ENCODE peak calls at places on chromosome 2, in nine cellular contexts. D is BJ, C is ascending aorta, I is HFFc6, Z is tibial artery, X is suprapubic skin, K is dorsolateral prefrontal cortex, N is DND-41, W is endothelial cell. L is an unnamed sample.

GRCh38 chr2:150143087-150143536 is 344.4 kb downstream of the RND3 start:
- DNase-seq in D (no peak), C (no peak), I (peak; percentile 77), Z (no peak), X (no peak), K (no peak), N (no peak), W (no peak), L (no peak)

GRCh38 chr2:236117861-236118269 is 50.3 kb downstream of the GBX2 start:
- DNase-seq in D (no peak), C (no peak), I (no peak), Z (no peak), X (no peak), K (no peak), N (no peak), W (no peak), L (no peak)

GRCh38 chr2:111157071-111157661 is 36.5 kb downstream of the BCL2L11 start:
- DNase-seq in D (no peak), C (no peak), I (no peak), Z (no peak), X (no peak), K (no peak), N (no peak), W (no peak), L (no peak)

GRCh38 chr2:88955607-88956006 is 264.1 kb downstream of the RPIA start:
- DNase-seq in D (no peak), C (no peak), I (no peak), Z (no peak), X (no peak), K (no peak), N (no peak), W (no peak), L (no peak)

GRCh38 chr2:109174214-109174613 is 45.2 kb downstream of the SH3RF3 start:
- DNase-seq in D (no peak), C (no peak), I (no peak), Z (peak; percentile 69), X (no peak), K (no peak), N (peak; percentile 46), W (no peak), L (no peak)

GRCh38 chr2:124382067-124382618 is 357.1 kb downstream of the CNTNAP5 start:
- DNase-seq in D (no peak), C (no peak), I (no peak), Z (no peak), X (no peak), K (no peak), N (no peak), W (no peak), L (no peak)

GRCh38 chr2:218083352-218083676 is 14.3 kb downstream of the RUFY4 start:
- DNase-seq in D (no peak), C (no peak), I (no peak), Z (no peak), X (no peak), K (no peak), N (no peak), W (no peak), L (no peak)

GRCh38 chr2:119741001-119741400 is 18.7 kb upstream of the PTPN4 start:
- DNase-seq in D (no peak), C (no peak), I (no peak), Z (no peak), X (no peak), K (no peak), N (no peak), W (no peak), L (no peak)

GRCh38 chr2:96142217-96143113 is 2.8 kb downstream of the DUSP2 start:
- DNase-seq in D (no peak), C (no peak), I (no peak), Z (no peak), X (no peak), K (no peak), N (no peak), W (no peak), L (no peak)

GRCh38 chr2:220104871-220105351 is 477.5 kb downstream of the SLC4A3 start:
- DNase-seq in D (no peak), C (no peak), I (peak; percentile 91), Z (no peak), X (no peak), K (no peak), N (no peak), W (peak; percentile 51), L (no peak)

GRCh38 chr2:109344270-109344805 is 215.3 kb downstream of the SH3RF3 start:
- DNase-seq in D (no peak), C (no peak), I (no peak), Z (no peak), X (no peak), K (no peak), N (no peak), W (no peak), L (no peak)

GRCh38 chr2:10036095-10036879 is 7.1 kb upstream of the KLF11 start:
- DNase-seq in D (no peak), C (peak; percentile 77), I (peak; percentile 49), Z (peak; percentile 94), X (no peak), K (peak; percentile 74), N (peak; percentile 16), W (no peak), L (peak; percentile 69)

DNA sequence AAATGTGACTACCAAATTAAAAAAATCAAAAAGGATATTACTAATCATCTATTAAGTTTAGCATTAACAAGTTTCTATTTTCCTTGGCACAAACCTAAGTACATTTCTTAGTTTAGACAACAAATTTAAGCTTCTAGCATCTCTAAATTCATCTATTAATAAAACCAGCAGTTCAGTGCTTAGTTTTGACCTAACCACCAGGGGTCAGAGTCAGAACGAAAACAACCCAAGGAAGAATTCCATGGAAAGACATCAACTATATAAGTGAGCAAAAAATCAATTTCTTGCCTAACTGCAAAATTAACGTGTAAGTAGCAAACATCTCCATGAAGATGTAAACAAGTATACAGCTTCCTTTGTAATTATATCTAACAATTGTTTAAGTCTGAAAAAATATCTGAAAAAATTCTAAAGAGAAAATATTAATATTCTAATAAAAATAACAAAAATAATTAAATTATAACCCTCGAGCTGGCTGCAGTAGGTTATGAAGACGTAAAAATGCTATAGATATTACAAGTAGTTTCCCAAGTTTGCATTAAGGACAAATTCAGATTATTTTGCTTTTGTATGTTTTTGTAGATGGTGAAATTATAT is 83.7 kb downstream of the CERKL start:
- DNase-seq in D (no peak), C (no peak), I (peak; percentile 44), Z (no peak), X (no peak), K (no peak), N (peak; percentile 12), W (peak; percentile 35), L (no peak)
- TF ChIP-seq CTCF in D (peak; percentile 52), C (no peak), I (peak; percentile 83), Z (peak; percentile 5), X (no peak), K (no peak), N (peak; percentile 65), W (peak; percentile 73), L (no peak)

GRCh38 chr2:241219856-241220356 is 31.4 kb downstream of the ANO7 start:
- DNase-seq in D (no peak), C (no peak), I (no peak), Z (no peak), X (no peak), K (no peak), N (no peak), W (no peak), L (no peak)

GRCh38 chr2:241219030-241219382 is 30.5 kb downstream of the ANO7 start:
- DNase-seq in D (no peak), C (no peak), I (no peak), Z (no peak), X (no peak), K (no peak), N (no peak), W (no peak), L (no peak)

GRCh38 chr2:241216211-241216761 is 27.8 kb downstream of the ANO7 start:
- DNase-seq in D (no peak), C (no peak), I (no peak), Z (no peak), X (no peak), K (no peak), N (no peak), W (no peak), L (no peak)

GRCh38 chr2:241217320-241218031 is 29.0 kb downstream of the ANO7 start:
- DNase-seq in D (no peak), C (no peak), I (peak; percentile 43), Z (peak; percentile 79), X (peak; percentile 83), K (peak; percentile 60), N (no peak), W (peak; percentile 66), L (peak; percentile 34)

GRCh38 chr2:241218131-241219029 is 29.9 kb downstream of the ANO7 start:
- DNase-seq in D (no peak), C (no peak), I (no peak), Z (no peak), X (no peak), K (no peak), N (no peak), W (peak; percentile 66), L (peak; percentile 36)
- TF ChIP-seq CTCF in D (peak; percentile 31), C (peak; percentile 20), I (peak; percentile 16), Z (peak; percentile 8), X (peak; percentile 22), K (no peak), N (peak; percentile 15), W (no peak), L (no peak)

DNA sequence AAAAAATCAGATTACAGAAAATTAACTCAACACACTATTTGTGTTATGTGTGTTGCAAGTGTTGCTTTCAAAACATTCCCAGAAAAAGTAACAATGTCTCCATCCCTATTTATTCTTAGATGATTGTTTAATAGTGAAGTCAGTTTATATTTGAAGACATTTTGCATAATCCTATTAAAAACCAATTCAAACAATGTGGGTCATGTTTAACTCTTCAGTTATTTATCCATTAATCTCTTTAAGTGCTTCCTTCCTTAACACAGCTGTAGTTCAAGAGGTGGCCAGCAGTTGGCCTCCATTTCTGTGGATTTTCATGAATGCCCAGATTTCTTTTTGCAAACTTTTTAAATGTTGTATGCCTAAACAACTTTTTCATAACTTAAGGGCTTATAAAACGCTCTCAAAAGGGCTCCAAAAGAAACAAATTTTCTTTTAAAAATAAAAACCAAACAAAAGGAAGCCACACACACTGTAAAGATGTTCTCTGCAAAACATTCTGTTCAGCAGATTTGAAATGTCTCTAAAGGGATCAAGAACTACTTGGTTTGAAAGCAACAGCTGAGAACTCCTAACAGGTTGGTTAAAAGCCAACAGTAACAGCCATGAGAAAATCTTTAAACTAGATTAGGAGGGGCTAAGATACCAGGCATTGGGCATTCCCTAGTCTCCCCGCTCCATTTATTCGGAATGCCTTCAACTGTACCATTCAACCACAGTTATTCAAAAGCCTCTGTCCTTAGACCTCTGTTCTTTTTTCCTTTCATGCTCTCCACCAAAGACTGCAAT is 71.5 kb downstream of the THADA start:
- DNase-seq in D (no peak), C (no peak), I (no peak), Z (no peak), X (no peak), K (no peak), N (no peak), W (no peak), L (no peak)
- TF ChIP-seq CTCF in D (peak; percentile 49), C (no peak), I (peak; percentile 71), Z (no peak), X (peak; percentile 16), K (no peak), N (peak; percentile 46), W (peak; percentile 70), L (no peak)

GRCh38 chr2:210259687-210260086 is 34.4 kb upstream of the ACADL start:
- DNase-seq in D (no peak), C (no peak), I (no peak), Z (no peak), X (no peak), K (no peak), N (no peak), W (no peak), L (no peak)
- TF ChIP-seq CTCF in D (no peak), C (no peak), I (no peak), Z (no peak), X (no peak), K (no peak), N (no peak), W (no peak), L (no peak)

L was measured in omental fat pad.